ENCODE peak calls at places on chromosomes 1 and 21, in nine cellular contexts. One of them, this sample, is unnamed.
A peak's percentile ranks its signal among the peaks of the same experiment; 100 is the strongest.

GRCh38 chr1:183163311-183163710 is 22.8 kb upstream of the LAMC2 start:
- DNase-seq in AG04449: peak; percentile 26
- DNase-seq in Right ventricle myocardium superior: no peak
- DNase-seq in K562: no peak
- DNase-seq in NCI-H69: no peak
- DNase-seq in frontal cortex: no peak
- DNase-seq in BE2C: no peak
- DNase-seq in cardiac muscle cell: no peak
- DNase-seq in NCI-H2081: no peak
- DNase-seq in this sample: no peak

GRCh38 chr1:33634806-33635205 is 162.4 kb downstream of the ZSCAN20 start:
- DNase-seq in AG04449: no peak
- DNase-seq in Right ventricle myocardium superior: peak; percentile 46
- DNase-seq in K562: peak; percentile 68
- DNase-seq in NCI-H69: peak; percentile 5
- DNase-seq in frontal cortex: no peak
- DNase-seq in BE2C: peak; percentile 21
- DNase-seq in cardiac muscle cell: peak; percentile 62
- DNase-seq in NCI-H2081: no peak
- DNase-seq in this sample: peak; percentile 8

GRCh38 chr1:98457212-98457611 is 204.3 kb upstream of the SNX7 start:
- DNase-seq in AG04449: no peak
- DNase-seq in Right ventricle myocardium superior: no peak
- DNase-seq in K562: no peak
- DNase-seq in NCI-H69: no peak
- DNase-seq in frontal cortex: no peak
- DNase-seq in BE2C: no peak
- DNase-seq in cardiac muscle cell: no peak
- DNase-seq in NCI-H2081: no peak
- DNase-seq in this sample: no peak

GRCh38 chr21:44964381-44964780 is 24.6 kb downstream of the SLX9 start:
- DNase-seq in AG04449: no peak
- DNase-seq in Right ventricle myocardium superior: no peak
- DNase-seq in K562: no peak
- DNase-seq in NCI-H69: no peak
- DNase-seq in frontal cortex: no peak
- DNase-seq in BE2C: no peak
- DNase-seq in cardiac muscle cell: no peak
- DNase-seq in NCI-H2081: no peak
- DNase-seq in this sample: no peak

GRCh38 chr1:38990746-38991637 is at the start of gene AKIRIN1:
- DNase-seq in AG04449: peak; percentile 75
- DNase-seq in Right ventricle myocardium superior: peak; percentile 99
- DNase-seq in K562: peak; percentile 99
- DNase-seq in NCI-H69: peak; percentile 93
- DNase-seq in frontal cortex: peak; percentile 99
- DNase-seq in BE2C: peak; percentile 95
- DNase-seq in cardiac muscle cell: peak; percentile 96
- DNase-seq in NCI-H2081: peak; percentile 98
- DNase-seq in this sample: peak; percentile 93

GRCh38 chr1:182386980-182387379 is 4.6 kb downstream of the GLUL start:
- DNase-seq in AG04449: no peak
- DNase-seq in Right ventricle myocardium superior: no peak
- DNase-seq in K562: no peak
- DNase-seq in NCI-H69: no peak
- DNase-seq in frontal cortex: no peak
- DNase-seq in BE2C: no peak
- DNase-seq in cardiac muscle cell: no peak
- DNase-seq in NCI-H2081: no peak
- DNase-seq in this sample: no peak

GRCh38 chr1:156221986-156222692 is 9.3 kb downstream of the PMF1 start:
- DNase-seq in AG04449: no peak
- DNase-seq in Right ventricle myocardium superior: no peak
- DNase-seq in K562: no peak
- DNase-seq in NCI-H69: no peak
- DNase-seq in frontal cortex: no peak
- DNase-seq in BE2C: no peak
- DNase-seq in cardiac muscle cell: no peak
- DNase-seq in NCI-H2081: no peak
- DNase-seq in this sample: no peak

GRCh38 chr1:201085902-201086735 is 26.1 kb downstream of the CACNA1S start:
- DNase-seq in AG04449: no peak
- DNase-seq in Right ventricle myocardium superior: peak; percentile 67
- DNase-seq in K562: peak; percentile 73
- DNase-seq in NCI-H69: peak; percentile 74
- DNase-seq in frontal cortex: peak; percentile 72
- DNase-seq in BE2C: peak; percentile 66
- DNase-seq in cardiac muscle cell: peak; percentile 70
- DNase-seq in NCI-H2081: no peak
- DNase-seq in this sample: peak; percentile 29

GRCh38 chr1:225877570-225877969 is 4.6 kb downstream of the TMEM63A start:
- DNase-seq in AG04449: no peak
- DNase-seq in Right ventricle myocardium superior: peak; percentile 77
- DNase-seq in K562: peak; percentile 60
- DNase-seq in NCI-H69: peak; percentile 65
- DNase-seq in frontal cortex: peak; percentile 64
- DNase-seq in BE2C: peak; percentile 82
- DNase-seq in cardiac muscle cell: peak; percentile 38
- DNase-seq in NCI-H2081: no peak
- DNase-seq in this sample: peak; percentile 59

GRCh38 chr21:37032877-37033471 is 26.5 kb downstream of the RIPPLY3 start:
- DNase-seq in AG04449: peak; percentile 14
- DNase-seq in Right ventricle myocardium superior: no peak
- DNase-seq in K562: no peak
- DNase-seq in NCI-H69: no peak
- DNase-seq in frontal cortex: no peak
- DNase-seq in BE2C: no peak
- DNase-seq in cardiac muscle cell: no peak
- DNase-seq in NCI-H2081: no peak
- DNase-seq in this sample: no peak

GRCh38 chr1:1920608-1921458 is 1.8 kb upstream of the TMEM52 start:
- DNase-seq in AG04449: no peak
- DNase-seq in Right ventricle myocardium superior: no peak
- DNase-seq in K562: no peak
- DNase-seq in NCI-H69: no peak
- DNase-seq in frontal cortex: no peak
- DNase-seq in BE2C: no peak
- DNase-seq in cardiac muscle cell: no peak
- DNase-seq in NCI-H2081: no peak
- DNase-seq in this sample: no peak

GRCh38 chr21:44416193-44416592 is 39.1 kb upstream of the LRRC3 start:
- DNase-seq in AG04449: no peak
- DNase-seq in Right ventricle myocardium superior: peak; percentile 21
- DNase-seq in K562: no peak
- DNase-seq in NCI-H69: no peak
- DNase-seq in frontal cortex: no peak
- DNase-seq in BE2C: no peak
- DNase-seq in cardiac muscle cell: no peak
- DNase-seq in NCI-H2081: no peak
- DNase-seq in this sample: no peak

GRCh38 chr1:62849031-62849430 is 65.1 kb downstream of the ATG4C start:
- DNase-seq in AG04449: no peak
- DNase-seq in Right ventricle myocardium superior: no peak
- DNase-seq in K562: no peak
- DNase-seq in NCI-H69: peak; percentile 13
- DNase-seq in frontal cortex: no peak
- DNase-seq in BE2C: no peak
- DNase-seq in cardiac muscle cell: no peak
- DNase-seq in NCI-H2081: no peak
- DNase-seq in this sample: no peak

GRCh38 chr1:63723618-63724017 is 50.2 kb upstream of the ROR1 start:
- DNase-seq in AG04449: no peak
- DNase-seq in Right ventricle myocardium superior: no peak
- DNase-seq in K562: no peak
- DNase-seq in NCI-H69: no peak
- DNase-seq in frontal cortex: no peak
- DNase-seq in BE2C: no peak
- DNase-seq in cardiac muscle cell: no peak
- DNase-seq in NCI-H2081: no peak
- DNase-seq in this sample: no peak